ENCODE peak calls at places on chromosomes 7 and 10, in six cellular contexts. Z is fibroblast of lung; V is lower lobe of right lung; F is naive thymus-derived CD4-positive, alpha-beta T cell; D is psoas muscle; R is CD8-positive, alpha-beta memory T cell. Y is an unnamed sample. For H3K9me3, the result is how much of the 10 kb centered on the place peaks cover.

GRCh38 chr10:100520811-100521210 is 1.1 kb upstream of the SEC31B start:
- DNase-seq in Z (peak), V (no peak), F (no peak), D (no peak), R (no peak), Y (no peak)

GRCh38 chr7:53596230-53596629 is 560.8 kb downstream of the POM121L12 start:
- DNase-seq in Z (peak), V (no peak), F (no peak), D (no peak), R (no peak), Y (no peak)

GRCh38 chr10:73865459-73866442 is 8.6 kb downstream of the CAMK2G start:
- DNase-seq in Z (no peak), V (peak), F (peak), D (no peak), R (peak), Y (peak)

GRCh38 chr10:91590904-91591791 is 41.7 kb downstream of the PPP1R3C start:
- DNase-seq in Z (peak), V (no peak), F (no peak), D (peak), R (no peak), Y (no peak)

GRCh38 chr7:106911959-106912358 is 46.9 kb downstream of the PIK3CG start:
- DNase-seq in Z (no peak), V (no peak), F (no peak), D (no peak), R (no peak), Y (no peak)

GRCh38 chr10:49569031-49569765 is 30.3 kb upstream of the ERCC6 start:
- DNase-seq in Z (peak), V (no peak), F (no peak), D (no peak), R (no peak), Y (no peak)

GRCh38 chr7:73635428-73636200 is 11.3 kb upstream of the MLXIPL start:
- DNase-seq in Z (no peak), V (no peak), F (no peak), D (no peak), R (no peak), Y (no peak)

GRCh38 chr7:104272767-104273384 is 55.5 kb upstream of the LHFPL3 start:
- DNase-seq in Z (peak), V (no peak), F (no peak), D (no peak), R (no peak), Y (no peak)

GRCh38 chr7:30918676-30919075 is 7.0 kb downstream of the AQP1 start:
- DNase-seq in Z (no peak), V (peak), F (no peak), D (peak), R (no peak), Y (no peak)

GRCh38 chr10:128875955-128876354 is 591.1 kb upstream of the MGMT start:
- DNase-seq in Z (no peak), V (no peak), F (no peak), D (peak), R (no peak), Y (no peak)

GRCh38 chr7:127387974-127388373 is 4.5 kb downstream of the ZNF800 start:
- DNase-seq in Z (peak), V (no peak), F (no peak), D (no peak), R (no peak), Y (no peak)

GRCh38 chr10:9211228-9211627 is 1156.7 kb downstream of the GATA3 start:
- DNase-seq in Z (no peak), V (no peak), F (no peak), D (no peak), R (no peak), Y (no peak)

GRCh38 chr7:124497209-124497608 is 268.4 kb downstream of the GPR37 start:
- DNase-seq in Z (no peak), V (no peak), F (no peak), D (no peak), R (no peak), Y (no peak)

GRCh38 chr7:134470864-134471263 is 12.0 kb upstream of the AKR1B1 start:
- DNase-seq in Z (peak), V (no peak), F (no peak), D (no peak), R (no peak), Y (no peak)

GRCh38 chr10:53102424-53102823 is 329.8 kb upstream of the MBL2 start:
- DNase-seq in Z (no peak), V (no peak), F (no peak), D (no peak), R (no peak), Y (no peak)

GRCh38 chr10:71538608-71539260 is 142.0 kb downstream of the CDH23 start:
- DNase-seq in Z (no peak), V (no peak), F (no peak), D (no peak), R (no peak), Y (no peak)

GRCh38 chr10:122646511-122647382 is 52.9 kb downstream of the C10orf120 start:
- DNase-seq in Z (no peak), V (no peak), F (no peak), D (no peak), R (no peak), Y (no peak)

GRCh38 chr7:156515911-156516790 is 124.4 kb upstream of the RNF32 start:
- DNase-seq in Z (no peak), V (no peak), F (no peak), D (no peak), R (no peak), Y (no peak)

GRCh38 chr7:98348726-98349474 is 52.0 kb downstream of the BAIAP2L1 start:
- DNase-seq in Z (no peak), V (peak), F (no peak), D (no peak), R (no peak), Y (no peak)

DNA sequence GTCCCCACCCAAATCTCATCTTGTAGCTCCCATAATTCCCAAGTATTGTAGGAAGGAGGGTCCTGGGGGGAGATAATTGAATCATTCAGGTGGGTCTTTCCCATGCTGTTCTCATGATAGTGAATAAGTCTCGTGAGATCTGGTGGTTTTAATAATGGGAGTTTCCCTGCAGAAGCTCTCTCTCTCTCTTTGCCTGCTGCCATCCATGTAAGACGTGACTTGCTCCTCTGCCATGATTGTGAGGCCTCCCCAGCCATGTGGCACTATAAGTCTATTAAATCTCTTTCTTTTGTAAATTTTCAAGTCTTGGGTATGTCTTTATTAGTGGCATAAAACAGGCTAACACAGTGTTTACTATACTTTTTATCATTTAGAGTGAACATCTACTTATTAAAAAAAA is 338.8 kb downstream of the ANKRD7 start:
- DNase-seq in Z (no peak), V (no peak), F (no peak), D (no peak), R (no peak), Y (no peak)
- H3K9me3 ChIP-seq in Z (under half), V (under half), F (under half), D (under half), R (under half), Y (under half)

GRCh38 chr10:131779661-131780394 is 121.0 kb upstream of the PPP2R2D start:
- DNase-seq in Z (no peak), V (no peak), F (no peak), D (no peak), R (no peak), Y (no peak)

GRCh38 chr10:131778842-131779241 is 122.0 kb upstream of the PPP2R2D start:
- DNase-seq in Z (no peak), V (no peak), F (no peak), D (no peak), R (no peak), Y (no peak)

GRCh38 chr10:131777921-131778320 is 122.9 kb upstream of the PPP2R2D start:
- DNase-seq in Z (no peak), V (no peak), F (no peak), D (no peak), R (no peak), Y (no peak)

GRCh38 chr10:131777162-131777561 is 123.6 kb upstream of the PPP2R2D start:
- DNase-seq in Z (peak), V (no peak), F (no peak), D (no peak), R (no peak), Y (no peak)

DNA sequence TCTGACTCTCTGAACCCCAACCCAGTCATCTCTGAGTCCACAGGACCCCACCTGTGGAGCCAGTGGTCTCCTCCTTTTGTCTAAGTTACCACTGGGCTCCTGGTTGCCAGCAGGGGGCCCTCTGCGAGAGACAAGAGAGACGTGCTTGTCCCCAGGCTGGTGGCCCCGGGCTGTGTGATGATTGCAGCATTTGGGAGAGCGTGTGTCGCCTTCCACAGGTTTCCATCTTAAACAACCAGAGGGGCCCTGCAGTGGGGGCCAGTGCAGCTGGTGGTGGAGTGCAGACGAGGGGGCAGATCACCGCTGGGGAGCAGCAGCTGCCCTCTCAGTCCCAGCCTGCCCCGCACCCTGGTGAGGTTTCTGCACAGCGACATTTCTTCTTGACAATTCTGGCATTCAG is 122.4 kb upstream of the PPP2R2D start:
- DNase-seq in Z (no peak), V (no peak), F (no peak), D (no peak), R (no peak), Y (no peak)
- H3K9me3 ChIP-seq in Z (under half), V (under half), F (under half), D (under half), R (under half), Y (under half)

GRCh38 chr10:38127812-38128211 is 33.7 kb downstream of the ZNF37A start:
- DNase-seq in Z (peak), V (no peak), F (no peak), D (no peak), R (no peak), Y (no peak)
- H3K9me3 ChIP-seq in Z (under half), V (half or more), F (under half), D (half or more), R (under half), Y (under half)

DNA sequence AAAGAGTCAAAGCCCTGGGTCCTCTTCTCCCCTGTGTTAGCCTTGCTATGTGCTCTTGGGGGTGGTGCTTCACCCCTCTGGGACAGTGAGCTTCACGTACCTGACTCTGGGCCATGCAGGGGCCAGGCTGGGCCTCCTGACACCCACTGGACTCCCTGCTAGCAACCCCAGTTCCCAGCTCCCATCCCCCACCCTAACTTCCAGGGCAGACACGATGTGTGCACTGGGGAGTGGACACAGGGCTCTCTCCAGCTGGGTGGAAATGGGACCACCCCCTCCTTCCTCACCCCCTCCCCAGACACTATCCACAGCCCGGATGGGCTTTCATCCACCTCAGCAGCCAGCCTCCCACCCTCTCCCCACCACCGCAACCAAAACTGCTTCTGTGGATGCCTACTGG is 113.0 kb upstream of the ZNF479 start:
- DNase-seq in Z (no peak), V (no peak), F (no peak), D (no peak), R (no peak), Y (no peak)
- H3K9me3 ChIP-seq in Z (under half), V (under half), F (under half), D (under half), R (under half), Y (under half)

DNA sequence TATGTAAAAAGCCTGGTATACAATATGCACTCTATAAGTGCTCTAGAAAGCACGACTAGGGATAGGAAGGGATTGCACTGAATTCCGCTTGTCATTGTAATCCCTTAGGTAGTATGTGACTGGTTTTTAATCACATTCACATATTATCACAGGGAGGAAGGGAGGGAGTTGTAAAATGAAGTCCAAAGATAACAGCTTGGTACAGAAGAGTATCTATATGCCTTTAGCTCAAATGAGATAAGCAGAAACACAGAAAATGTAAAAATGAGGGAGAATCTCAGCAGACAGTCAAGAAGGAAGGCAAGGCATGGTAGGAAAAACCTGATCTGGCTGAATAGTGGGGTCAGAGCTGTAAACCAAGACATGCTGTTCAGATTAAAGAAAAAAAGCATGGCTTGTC is 63.4 kb downstream of the ABI1 start:
- DNase-seq in Z (no peak), V (no peak), F (no peak), D (no peak), R (no peak), Y (no peak)
- H3K9me3 ChIP-seq in Z (under half), V (under half), F (under half), D (under half), R (under half), Y (under half)

DNA sequence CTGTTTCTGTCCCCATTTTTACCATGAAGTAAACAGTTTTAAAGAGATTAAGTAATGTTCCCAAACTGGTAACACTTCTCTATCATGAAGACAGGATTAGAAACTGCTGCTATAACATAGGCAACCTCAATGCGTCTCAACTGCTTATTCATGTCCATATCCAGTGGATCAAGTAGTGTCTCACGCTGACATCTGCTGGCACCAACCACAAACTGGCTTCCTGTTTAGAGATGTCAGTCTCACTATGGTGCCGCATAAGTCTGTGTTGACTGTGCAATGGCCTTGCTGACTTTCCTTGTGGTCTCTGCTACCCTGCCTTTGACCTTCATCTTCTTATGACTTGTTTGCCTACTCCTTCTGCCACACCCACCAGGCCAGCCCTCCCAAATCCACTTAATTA is 369.6 kb upstream of the DPP6 start:
- DNase-seq in Z (no peak), V (no peak), F (no peak), D (no peak), R (no peak), Y (no peak)
- H3K9me3 ChIP-seq in Z (under half), V (under half), F (under half), D (under half), R (under half), Y (under half)

Y was measured in T-helper 17 cell.